ENCODE peak calls at places on chromosomes 16 and 17, in seven cellular contexts. F is effector memory CD8-positive, alpha-beta T cell; E is HS-5; K is activated naive CD8-positive, alpha-beta T cell treated with anti-CD3 and anti-CD28 coated beads, Interleukin-2, amount 50 U/mL, for 24 hours; B is hypothalamus; S is anterior cingulate cortex; U is NCI-H2081. O is an unnamed sample.

GRCh38 chr16:71426069-71426879 is 15.6 kb downstream of the TLE7 start:
- DNase-seq in F (no peak), E (no peak), K (peak), B (no peak), S (no peak), U (no peak), O (no peak)

GRCh38 chr16:19396555-19397011 is 21.1 kb upstream of the TMC5 start:
- DNase-seq in F (no peak), E (no peak), K (no peak), B (no peak), S (no peak), U (peak), O (no peak)

GRCh38 chr16:657487-657886 is 8.3 kb downstream of the WDR90 start:
- DNase-seq in F (no peak), E (no peak), K (no peak), B (no peak), S (no peak), U (no peak), O (no peak)

GRCh38 chr16:28915181-28915580 is 9.9 kb downstream of the RABEP2 start:
- DNase-seq in F (no peak), E (peak), K (no peak), B (no peak), S (no peak), U (no peak), O (no peak)

GRCh38 chr17:73325527-73325842 is 13.7 kb upstream of the CDC42EP4 start:
- DNase-seq in F (no peak), E (no peak), K (no peak), B (no peak), S (no peak), U (no peak), O (no peak)

GRCh38 chr17:35046740-35047283 is 16.7 kb downstream of the RFFL start:
- DNase-seq in F (peak), E (no peak), K (peak), B (no peak), S (no peak), U (no peak), O (no peak)

GRCh38 chr16:495127-495748 is 32.3 kb upstream of the CAPN15 start:
- DNase-seq in F (no peak), E (no peak), K (peak), B (no peak), S (peak), U (no peak), O (no peak)

GRCh38 chr16:51524555-51525373 is 373.7 kb upstream of the SALL1 start:
- DNase-seq in F (no peak), E (no peak), K (no peak), B (no peak), S (peak), U (no peak), O (no peak)

GRCh38 chr17:78774956-78775571 is 7.0 kb downstream of the CYTH1 start:
- DNase-seq in F (peak), E (no peak), K (peak), B (no peak), S (no peak), U (no peak), O (peak)

GRCh38 chr17:49575524-49576120 is at the start of gene NXPH3:
- DNase-seq in F (peak), E (no peak), K (peak), B (no peak), S (peak), U (peak), O (peak)

GRCh38 chr16:379961-380836 is 1.6 kb downstream of the PGAP6 start:
- DNase-seq in F (no peak), E (no peak), K (no peak), B (no peak), S (no peak), U (no peak), O (no peak)

GRCh38 chr17:81701288-81702071 is 1.7 kb upstream of the MRPL12 start:
- DNase-seq in F (no peak), E (no peak), K (peak), B (no peak), S (no peak), U (no peak), O (no peak)

GRCh38 chr16:89985219-89985618 is 34.0 kb downstream of the DBNDD1 start:
- DNase-seq in F (no peak), E (no peak), K (no peak), B (no peak), S (no peak), U (no peak), O (no peak)

GRCh38 chr16:53530046-53530445 is 27.0 kb upstream of the AKTIP start:
- DNase-seq in F (no peak), E (no peak), K (no peak), B (no peak), S (no peak), U (no peak), O (no peak)

GRCh38 chr16:4089811-4090293 is 26.4 kb downstream of the ADCY9 start:
- DNase-seq in F (no peak), E (no peak), K (no peak), B (no peak), S (no peak), U (no peak), O (no peak)

GRCh38 chr16:11100239-11100750 is 155.7 kb downstream of the SOCS1 start:
- DNase-seq in F (no peak), E (peak), K (peak), B (no peak), S (no peak), U (no peak), O (no peak)

GRCh38 chr16:69613283-69614154 is 47.8 kb downstream of the NFAT5 start:
- DNase-seq in F (no peak), E (no peak), K (no peak), B (no peak), S (no peak), U (no peak), O (no peak)

GRCh38 chr16:48632137-48632774 is 22.3 kb upstream of the N4BP1 start:
- DNase-seq in F (no peak), E (no peak), K (no peak), B (no peak), S (no peak), U (no peak), O (no peak)

GRCh38 chr17:21194210-21194609 is 19.8 kb downstream of the TMEM11 start:
- DNase-seq in F (no peak), E (no peak), K (no peak), B (no peak), S (no peak), U (no peak), O (no peak)

GRCh38 chr16:55398683-55399230 is 74.8 kb downstream of the IRX6 start:
- DNase-seq in F (no peak), E (no peak), K (no peak), B (no peak), S (no peak), U (no peak), O (no peak)

GRCh38 chr17:37170881-37171460 is 204.8 kb upstream of the C17orf78 start:
- DNase-seq in F (no peak), E (no peak), K (no peak), B (no peak), S (no peak), U (no peak), O (no peak)

GRCh38 chr16:1920727-1921155 is 2.5 kb upstream of the HS3ST6 start:
- DNase-seq in F (no peak), E (no peak), K (peak), B (no peak), S (no peak), U (no peak), O (no peak)

GRCh38 chr16:57600048-57600835 is 28.2 kb upstream of the ADGRG1 start:
- DNase-seq in F (no peak), E (no peak), K (peak), B (no peak), S (peak), U (peak), O (no peak)

GRCh38 chr16:80273635-80274538 is 266.9 kb upstream of the DYNLRB2 start:
- DNase-seq in F (no peak), E (no peak), K (no peak), B (no peak), S (no peak), U (no peak), O (no peak)

GRCh38 chr17:51124641-51125503 is 4.2 kb upstream of the SPAG9 start:
- DNase-seq in F (no peak), E (no peak), K (no peak), B (no peak), S (no peak), U (no peak), O (no peak)

GRCh38 chr16:426115-426905 is 861 bp downstream of the RAB11FIP3 start:
- DNase-seq in F (no peak), E (no peak), K (peak), B (no peak), S (no peak), U (no peak), O (no peak)